ENCODE peak calls at places on chromosomes 3 and 15, in ten cellular contexts. One of them, this sample, is unnamed.

GRCh38 chr3:8488877-8489865 is 12.5 kb upstream of the LMCD1 start:
- DNase-seq in substantia nigra: no peak
- DNase-seq in naive thymus-derived CD4-positive, alpha-beta T cell: no peak
- DNase-seq in NCI-H774: no peak
- DNase-seq in AG04449: no peak
- DNase-seq in astrocyte: no peak
- DNase-seq in lung: no peak
- DNase-seq in stomach: no peak
- DNase-seq in fibroblast of the aortic adventitia: peak; percentile 63
- DNase-seq in EH: peak; percentile 70
- DNase-seq in this sample: no peak

GRCh38 chr15:63380828-63381282 is 791 bp downstream of the CA12 start:
- DNase-seq in substantia nigra: no peak
- DNase-seq in naive thymus-derived CD4-positive, alpha-beta T cell: no peak
- DNase-seq in NCI-H774: no peak
- DNase-seq in AG04449: no peak
- DNase-seq in astrocyte: peak; percentile 47
- DNase-seq in lung: no peak
- DNase-seq in stomach: no peak
- DNase-seq in fibroblast of the aortic adventitia: peak; percentile 63
- DNase-seq in EH: no peak
- DNase-seq in this sample: no peak

GRCh38 chr3:147301781-147302180 is 104.6 kb downstream of the ZIC4 start:
- DNase-seq in substantia nigra: no peak
- DNase-seq in naive thymus-derived CD4-positive, alpha-beta T cell: no peak
- DNase-seq in NCI-H774: no peak
- DNase-seq in AG04449: no peak
- DNase-seq in astrocyte: no peak
- DNase-seq in lung: no peak
- DNase-seq in stomach: no peak
- DNase-seq in fibroblast of the aortic adventitia: no peak
- DNase-seq in EH: no peak
- DNase-seq in this sample: no peak

GRCh38 chr3:197181751-197182150 is 116.7 kb downstream of the DLG1 start:
- DNase-seq in substantia nigra: no peak
- DNase-seq in naive thymus-derived CD4-positive, alpha-beta T cell: no peak
- DNase-seq in NCI-H774: no peak
- DNase-seq in AG04449: no peak
- DNase-seq in astrocyte: peak; percentile 47
- DNase-seq in lung: peak; percentile 38
- DNase-seq in stomach: no peak
- DNase-seq in fibroblast of the aortic adventitia: peak; percentile 83
- DNase-seq in EH: peak; percentile 14
- DNase-seq in this sample: no peak

GRCh38 chr3:48847053-48847585 is 555 bp downstream of the PRKAR2A start:
- DNase-seq in substantia nigra: peak; percentile 72
- DNase-seq in naive thymus-derived CD4-positive, alpha-beta T cell: peak; percentile 67
- DNase-seq in NCI-H774: peak; percentile 11
- DNase-seq in AG04449: no peak
- DNase-seq in astrocyte: peak; percentile 70
- DNase-seq in lung: peak; percentile 86
- DNase-seq in stomach: peak; percentile 93
- DNase-seq in fibroblast of the aortic adventitia: peak; percentile 76
- DNase-seq in EH: peak; percentile 81
- DNase-seq in this sample: peak; percentile 76

GRCh38 chr3:117036259-117036799 is 326.8 kb downstream of the TUSC7 start:
- DNase-seq in substantia nigra: no peak
- DNase-seq in naive thymus-derived CD4-positive, alpha-beta T cell: no peak
- DNase-seq in NCI-H774: no peak
- DNase-seq in AG04449: peak; percentile 61
- DNase-seq in astrocyte: peak; percentile 47
- DNase-seq in lung: peak; percentile 41
- DNase-seq in stomach: no peak
- DNase-seq in fibroblast of the aortic adventitia: peak; percentile 83
- DNase-seq in EH: peak; percentile 98
- DNase-seq in this sample: no peak

GRCh38 chr3:111591555-111591954 is 3.6 kb downstream of the ZBED2 start:
- DNase-seq in substantia nigra: no peak
- DNase-seq in naive thymus-derived CD4-positive, alpha-beta T cell: no peak
- DNase-seq in NCI-H774: no peak
- DNase-seq in AG04449: no peak
- DNase-seq in astrocyte: no peak
- DNase-seq in lung: no peak
- DNase-seq in stomach: no peak
- DNase-seq in fibroblast of the aortic adventitia: no peak
- DNase-seq in EH: no peak
- DNase-seq in this sample: no peak

GRCh38 chr3:87218560-87218959 is 8.5 kb upstream of the CHMP2B start:
- DNase-seq in substantia nigra: no peak
- DNase-seq in naive thymus-derived CD4-positive, alpha-beta T cell: no peak
- DNase-seq in NCI-H774: no peak
- DNase-seq in AG04449: no peak
- DNase-seq in astrocyte: no peak
- DNase-seq in lung: no peak
- DNase-seq in stomach: no peak
- DNase-seq in fibroblast of the aortic adventitia: no peak
- DNase-seq in EH: peak; percentile 22
- DNase-seq in this sample: no peak

This sample was measured in type B pancreatic cell.